ENCODE peak calls at places on chromosome 11, in nine cellular contexts. C, W, X, M, O, R, U, G and V are unnamed samples.

GRCh38 chr11:96187779-96188624 is 155.0 kb downstream of the MAML2 start:
- DNase-seq in R (no peak), O (no peak), W (no peak), M (no peak), U (peak), C (no peak), G (no peak), X (peak), V (peak)

GRCh38 chr11:20931029-20931428 is 261.6 kb downstream of the NELL1 start:
- DNase-seq in R (no peak), O (no peak), X (no peak), M (no peak), G (no peak), C (no peak), U (no peak), W (no peak), V (no peak)

GRCh38 chr11:123742334-123742733 is 874 bp upstream of the ZNF202 start:
- DNase-seq in O (no peak), G (no peak), U (no peak), X (no peak), W (no peak), R (no peak), C (no peak), M (no peak), V (no peak)

GRCh38 chr11:64762916-64763803 is 3.4 kb upstream of the PYGM start:
- DNase-seq in U (no peak), X (peak), C (no peak), R (no peak), M (no peak), O (peak), W (no peak), G (no peak), V (no peak)

GRCh38 chr11:134587345-134587744 is 175.3 kb upstream of the B3GAT1 start:
- DNase-seq in R (no peak), X (no peak), W (no peak), M (no peak), C (peak), O (no peak), U (no peak), G (no peak), V (no peak)

GRCh38 chr11:27213232-27213660 is 149.8 kb downstream of the CCDC34 start:
- DNase-seq in O (no peak), G (no peak), W (no peak), M (no peak), U (no peak), R (no peak), X (no peak), C (no peak), V (no peak)

GRCh38 chr11:93059074-93059957 is 89.9 kb downstream of the MTNR1B start:
- DNase-seq in O (no peak), U (no peak), M (no peak), G (no peak), C (no peak), X (no peak), R (no peak), W (no peak), V (no peak)

GRCh38 chr11:61785837-61786402 is 6.5 kb downstream of the TMEM258 start:
- DNase-seq in U (no peak), O (peak), G (no peak), C (no peak), M (no peak), X (no peak), W (no peak), R (no peak), V (no peak)

GRCh38 chr11:45180888-45181594 is 34.6 kb downstream of the PRDM11 start:
- DNase-seq in M (no peak), O (peak), X (peak), C (no peak), R (peak), U (peak), G (peak), W (no peak), V (peak)

GRCh38 chr11:72975778-72976520 is 161.7 kb downstream of the ATG16L2 start:
- DNase-seq in X (no peak), C (no peak), O (no peak), R (no peak), W (no peak), U (no peak), M (no peak), G (no peak), V (no peak)

GRCh38 chr11:118843518-118843917 is 40.2 kb upstream of the CXCR5 start:
- DNase-seq in C (no peak), W (no peak), M (no peak), X (no peak), R (no peak), G (no peak), O (no peak), U (no peak), V (no peak)

GRCh38 chr11:73184953-73185671 is 33.0 kb upstream of the P2RY2 start:
- DNase-seq in W (no peak), R (no peak), M (peak), O (peak), U (peak), G (peak), X (peak), C (peak), V (peak)

GRCh38 chr11:9169595-9170295 is 78.3 kb upstream of the SCUBE2 start:
- DNase-seq in O (no peak), C (no peak), R (no peak), G (no peak), M (no peak), U (no peak), X (no peak), W (no peak), V (no peak)

GRCh38 chr11:111870522-111870886 is 877 bp downstream of the ALG9 start:
- DNase-seq in O (no peak), R (no peak), W (no peak), M (no peak), C (no peak), X (no peak), G (no peak), U (no peak), V (no peak)

GRCh38 chr11:8006349-8006977 is 19.3 kb downstream of the EIF3F start:
- DNase-seq in G (peak), X (peak), U (no peak), M (peak), O (no peak), R (peak), C (peak), W (no peak), V (peak)

GRCh38 chr11:14544611-14545010 is 24.4 kb upstream of the PSMA1 start:
- DNase-seq in R (no peak), X (no peak), G (no peak), O (no peak), M (no peak), U (no peak), C (peak), W (no peak), V (no peak)

GRCh38 chr11:63508009-63508408 is 2.1 kb downstream of the LGALS12 start:
- DNase-seq in M (peak), O (peak), G (no peak), X (peak), U (no peak), C (peak), W (no peak), R (no peak), V (peak)

GRCh38 chr11:15576759-15577158 is 462.0 kb downstream of the INSC start:
- DNase-seq in O (no peak), M (no peak), C (no peak), U (no peak), R (no peak), X (no peak), W (no peak), G (no peak), V (no peak)

GRCh38 chr11:123356539-123356938 is 73.5 kb upstream of the GRAMD1B start:
- DNase-seq in M (no peak), C (no peak), U (no peak), O (no peak), R (no peak), W (no peak), G (no peak), X (no peak), V (no peak)

GRCh38 chr11:33375688-33376311 is 118.6 kb downstream of the HIPK3 start:
- DNase-seq in O (no peak), M (peak), R (no peak), W (no peak), U (no peak), X (no peak), C (peak), G (no peak), V (no peak)

GRCh38 chr11:128367573-128367972 is 219.8 kb downstream of the ETS1 start:
- DNase-seq in G (no peak), U (no peak), M (no peak), R (no peak), O (no peak), X (no peak), C (peak), W (no peak), V (no peak)

GRCh38 chr11:73916435-73916834 is 34.4 kb upstream of the DNAJB13 start:
- DNase-seq in R (no peak), U (no peak), W (no peak), C (no peak), O (no peak), G (no peak), X (no peak), M (no peak), V (no peak)

GRCh38 chr11:78586452-78587046 is 11.9 kb upstream of the NARS2 start:
- DNase-seq in C (peak), W (no peak), O (no peak), G (no peak), M (no peak), R (no peak), X (no peak), U (no peak), V (no peak)

GRCh38 chr11:11502303-11502828 is 119.4 kb downstream of the GALNT18 start:
- DNase-seq in R (no peak), M (no peak), G (no peak), O (no peak), U (no peak), W (no peak), C (no peak), X (no peak), V (no peak)

GRCh38 chr11:96257972-96258951 is 84.7 kb downstream of the MAML2 start:
- DNase-seq in M (no peak), X (no peak), C (peak), O (no peak), G (peak), U (no peak), W (peak), R (no peak), V (no peak)

GRCh38 chr11:134750619-134751018 is 338.6 kb upstream of the B3GAT1 start:
- DNase-seq in M (no peak), U (no peak), O (no peak), X (no peak), W (no peak), G (no peak), R (no peak), C (no peak), V (no peak)

GRCh38 chr11:72969894-72970335 is 155.7 kb downstream of the ATG16L2 start:
- DNase-seq in X (no peak), G (no peak), C (peak), W (no peak), O (no peak), M (no peak), R (no peak), U (no peak), V (no peak)

GRCh38 chr11:117600261-117600783 is 196.7 kb downstream of the DSCAML1 start:
- DNase-seq in O (no peak), W (no peak), X (no peak), M (peak), C (no peak), G (no peak), U (no peak), R (no peak), V (no peak)

GRCh38 chr11:69242583-69242940 is 51.4 kb upstream of the MYEOV start:
- DNase-seq in X (no peak), R (no peak), G (no peak), U (no peak), W (peak), C (no peak), O (no peak), M (no peak), V (no peak)

GRCh38 chr11:133104014-133104753 is 428.1 kb downstream of the OPCML start:
- DNase-seq in G (no peak), X (no peak), M (no peak), C (no peak), U (no peak), O (no peak), W (no peak), R (no peak), V (no peak)

GRCh38 chr11:31887180-31887579 is 76.1 kb upstream of the PAX6 start:
- DNase-seq in W (no peak), C (no peak), G (no peak), R (no peak), U (no peak), O (no peak), M (no peak), X (no peak), V (no peak)

GRCh38 chr11:124307093-124307492 is 6.7 kb downstream of the OR8D1 start:
- DNase-seq in M (no peak), O (no peak), X (no peak), G (no peak), R (no peak), W (no peak), C (no peak), U (no peak), V (no peak)

GRCh38 chr11:63839508-63840355 is 822 bp downstream of the MARK2 start:
- DNase-seq in G (peak), R (peak), W (peak), U (peak), X (peak), M (no peak), O (peak), C (no peak), V (no peak)

GRCh38 chr11:64690235-64690634 is 32.8 kb downstream of the NRXN2 start:
- DNase-seq in X (peak), C (no peak), O (peak), W (no peak), G (no peak), M (no peak), U (no peak), R (no peak), V (peak)

GRCh38 chr11:86695391-86695790 is 23.0 kb upstream of the ME3 start:
- DNase-seq in M (no peak), R (no peak), O (no peak), C (no peak), W (no peak), X (no peak), G (no peak), U (no peak), V (no peak)

GRCh38 chr11:86699036-86699791 is 26.8 kb upstream of the ME3 start:
- DNase-seq in X (no peak), W (no peak), R (no peak), G (no peak), C (no peak), M (no peak), U (no peak), O (no peak), V (no peak)

GRCh38 chr11:86696004-86696403 is 23.6 kb upstream of the ME3 start:
- DNase-seq in M (no peak), U (no peak), C (no peak), R (no peak), X (no peak), G (no peak), O (no peak), W (no peak), V (no peak)

GRCh38 chr11:86698634-86699033 is 26.2 kb upstream of the ME3 start:
- DNase-seq in M (no peak), C (no peak), R (no peak), X (no peak), O (no peak), G (no peak), U (no peak), W (no peak), V (no peak)

GRCh38 chr11:86696451-86696850 is 24.0 kb upstream of the ME3 start:
- DNase-seq in C (no peak), M (no peak), O (no peak), R (no peak), W (no peak), X (no peak), U (no peak), G (no peak), V (no peak)
- H3K27ac ChIP-seq in C (no peak), M (no peak), O (no peak), R (no peak), W (no peak), X (no peak), U (no peak), G (no peak), V (no peak)

DNA sequence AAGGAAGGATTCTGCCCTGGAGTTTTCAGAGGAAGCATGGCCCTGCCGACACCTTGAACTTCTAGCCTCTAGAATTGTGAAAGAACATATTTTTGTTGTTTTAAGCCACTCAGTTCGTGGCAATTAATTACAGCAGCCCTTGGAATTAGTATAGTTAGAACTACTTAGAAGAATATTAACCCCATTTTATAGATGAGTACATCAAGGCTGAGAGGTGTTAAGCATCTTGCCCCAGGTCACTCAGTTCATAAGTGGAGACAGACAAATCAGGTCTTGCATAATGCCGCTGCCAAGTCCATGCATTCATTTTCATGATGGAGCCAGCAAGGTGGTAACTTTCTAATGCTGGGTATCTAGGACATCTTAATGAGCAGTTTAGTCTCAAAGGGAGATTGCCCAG is 26.6 kb downstream of the LDLRAD3 start:
- DNase-seq in R (no peak), U (no peak), O (no peak), X (no peak), C (no peak), W (no peak), M (no peak), G (no peak), V (no peak)
- H3K27ac ChIP-seq in R (no peak), U (no peak), O (no peak), X (no peak), C (no peak), W (no peak), M (no peak), G (no peak), V (no peak)

GRCh38 chr11:22634897-22635629 is 9.4 kb upstream of the FANCF start:
- DNase-seq in C (peak), U (no peak), G (no peak), O (no peak), R (no peak), X (no peak), M (no peak), W (no peak), V (no peak)

GRCh38 chr11:22641559-22641958 is 15.9 kb upstream of the FANCF start:
- DNase-seq in W (no peak), G (no peak), X (no peak), R (no peak), C (no peak), U (no peak), O (no peak), M (no peak), V (no peak)

GRCh38 chr11:22633354-22633902 is 7.8 kb upstream of the FANCF start:
- DNase-seq in W (no peak), X (no peak), O (no peak), R (no peak), U (no peak), G (no peak), M (no peak), C (no peak), V (no peak)

GRCh38 chr11:22640862-22641261 is 15.2 kb upstream of the FANCF start:
- DNase-seq in G (no peak), U (no peak), W (no peak), R (no peak), O (no peak), C (no peak), X (no peak), M (no peak), V (no peak)

GRCh38 chr11:22635689-22636088 is 10.1 kb upstream of the FANCF start:
- DNase-seq in O (no peak), M (no peak), U (no peak), R (no peak), G (no peak), W (no peak), C (no peak), X (no peak), V (no peak)
- H3K27ac ChIP-seq in O (no peak), M (no peak), U (no peak), R (no peak), G (no peak), W (no peak), C (peak), X (no peak), V (no peak)

GRCh38 chr11:86686531-86686930 is 14.1 kb upstream of the ME3 start:
- DNase-seq in M (no peak), X (no peak), W (no peak), G (no peak), C (no peak), R (no peak), U (no peak), O (no peak), V (no peak)

GRCh38 chr11:86692317-86692716 is 19.9 kb upstream of the ME3 start:
- DNase-seq in W (no peak), C (no peak), U (no peak), O (no peak), M (no peak), G (no peak), R (no peak), X (no peak), V (no peak)

GRCh38 chr11:86687083-86687799 is 14.8 kb upstream of the ME3 start:
- DNase-seq in U (no peak), R (no peak), X (no peak), O (no peak), G (no peak), M (no peak), W (no peak), C (peak), V (no peak)

GRCh38 chr11:86692746-86693145 is 20.3 kb upstream of the ME3 start:
- DNase-seq in W (no peak), C (no peak), M (no peak), U (no peak), R (no peak), O (no peak), G (no peak), X (no peak), V (no peak)

GRCh38 chr11:86688398-86689179 is 16.2 kb upstream of the ME3 start:
- DNase-seq in U (peak), W (no peak), C (no peak), X (no peak), O (no peak), M (no peak), R (no peak), G (no peak), V (no peak)
- H3K27ac ChIP-seq in U (peak), W (no peak), C (no peak), X (peak), O (no peak), M (no peak), R (no peak), G (no peak), V (peak)

GRCh38 chr11:2101171-2101675 is 38.0 kb downstream of the IGF2 start:
- DNase-seq in W (no peak), M (no peak), U (no peak), R (no peak), X (no peak), C (no peak), O (peak), G (no peak), V (no peak)

GRCh38 chr11:2100361-2101170 is 38.6 kb downstream of the IGF2 start:
- DNase-seq in U (no peak), M (no peak), O (peak), C (no peak), R (no peak), W (no peak), X (peak), G (no peak), V (peak)

GRCh38 chr11:2103666-2104523 is 35.3 kb downstream of the IGF2 start:
- DNase-seq in M (no peak), W (no peak), X (no peak), O (no peak), R (peak), C (no peak), G (no peak), U (no peak), V (no peak)

GRCh38 chr11:2102883-2103213 is 36.3 kb downstream of the IGF2 start:
- DNase-seq in U (no peak), C (no peak), W (no peak), X (no peak), M (no peak), R (no peak), O (no peak), G (no peak), V (no peak)

DNA sequence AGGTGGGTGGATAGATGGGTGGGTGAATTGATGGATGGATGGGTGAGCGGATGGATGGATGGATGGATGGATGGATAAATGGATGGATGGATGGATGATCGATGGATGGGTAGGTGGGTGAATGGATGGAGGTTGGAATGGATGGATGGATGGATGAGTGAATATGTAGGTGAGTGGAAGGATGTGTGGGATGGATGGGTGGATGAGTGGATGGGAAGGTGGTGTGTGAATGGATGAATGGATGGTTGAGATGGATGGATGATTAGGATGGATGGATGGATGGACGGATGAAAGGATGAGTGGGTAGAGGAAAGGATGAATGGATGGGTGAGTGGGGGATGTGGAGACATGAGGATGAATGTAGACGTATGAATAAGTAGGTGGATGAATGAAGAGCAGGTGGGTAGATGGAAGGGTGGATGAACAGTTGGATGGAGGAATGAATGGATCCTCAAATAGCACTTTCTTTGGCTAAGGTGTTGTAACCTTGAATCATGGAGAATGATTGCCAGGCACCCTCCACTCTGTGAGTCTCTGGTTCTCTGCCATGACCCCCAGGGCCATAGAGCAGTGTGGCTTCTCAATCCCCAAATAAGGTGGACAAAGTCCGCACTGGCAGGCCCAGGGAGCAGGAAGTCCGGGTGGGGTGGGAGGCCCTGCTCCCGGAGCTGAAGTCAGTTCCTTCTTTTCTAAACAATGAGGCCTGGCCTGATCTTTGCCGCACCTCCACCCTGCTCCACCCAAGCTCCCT is 36.9 kb downstream of the IGF2 start:
- DNase-seq in G (no peak), O (no peak), R (peak), U (no peak), X (peak), W (no peak), M (no peak), C (no peak), V (peak)
- H3K27ac ChIP-seq in G (no peak), O (no peak), R (no peak), U (no peak), X (peak), W (no peak), M (no peak), C (no peak), V (peak)